ENCODE peak calls at places on chromosomes 12 and 14, in ten cellular contexts. H, I, X, O, Q, P, C, F, M and E are unnamed samples.

GRCh38 chr12:104859144-104859543 is 98.9 kb downstream of the SLC41A2 start:
- DNase-seq in Q (no peak), I (no peak), F (no peak), M (no peak), X (no peak), C (no peak), H (no peak), O (no peak), P (no peak), E (no peak)

GRCh38 chr14:61649283-61649682 is 46.0 kb upstream of the HIF1A start:
- DNase-seq in C (no peak), O (no peak), P (no peak), X (no peak), F (no peak), Q (no peak), I (no peak), M (no peak), H (no peak), E (no peak)

GRCh38 chr14:23009483-23009938 is 432 bp downstream of the C14orf93 start:
- DNase-seq in P (no peak), Q (no peak), H (no peak), X (no peak), F (peak), M (no peak), C (no peak), O (no peak), I (no peak), E (no peak)

GRCh38 chr14:68397371-68397779 is 395.5 kb downstream of the ZFP36L1 start:
- DNase-seq in P (no peak), F (no peak), O (peak), H (no peak), X (peak), Q (no peak), I (peak), C (no peak), M (no peak), E (no peak)

GRCh38 chr14:49173765-49174373 is 412.3 kb downstream of the RPS29 start:
- DNase-seq in F (peak), M (peak), Q (peak), I (peak), X (no peak), O (peak), C (peak), P (peak), H (peak), E (peak)

GRCh38 chr12:96061864-96062453 is 26.6 kb upstream of the LTA4H start:
- DNase-seq in X (peak), P (peak), I (peak), Q (peak), H (peak), F (peak), C (peak), M (peak), O (peak), E (peak)

GRCh38 chr14:97603201-97603600 is 806.0 kb downstream of the VRK1 start:
- DNase-seq in M (no peak), F (no peak), I (no peak), O (no peak), X (no peak), H (no peak), C (no peak), Q (no peak), P (no peak), E (peak)

GRCh38 chr12:27703720-27704452 is 6.7 kb upstream of the MRPS35 start:
- DNase-seq in Q (peak), X (peak), M (peak), C (peak), I (peak), H (peak), O (peak), P (peak), F (peak), E (peak)

GRCh38 chr14:34355584-34356266 is 106.3 kb downstream of the SPTSSA start:
- DNase-seq in M (peak), F (no peak), P (no peak), C (peak), X (no peak), O (no peak), Q (no peak), I (peak), H (peak), E (no peak)

GRCh38 chr12:114913871-114914801 is 230.2 kb upstream of the TBX3 start:
- DNase-seq in X (no peak), P (peak), F (no peak), Q (peak), M (no peak), C (no peak), H (no peak), I (no peak), O (peak), E (no peak)

GRCh38 chr12:98653866-98654493 is 8.9 kb downstream of the APAF1 start:
- DNase-seq in C (peak), P (peak), F (peak), H (peak), I (peak), M (peak), O (no peak), X (no peak), Q (no peak), E (no peak)

GRCh38 chr12:16955083-16955657 is 349.2 kb upstream of the LMO3 start:
- DNase-seq in X (no peak), O (no peak), M (no peak), I (no peak), Q (no peak), H (no peak), P (peak), C (no peak), F (no peak), E (no peak)

GRCh38 chr12:12240671-12241345 is 26.0 kb downstream of the LRP6 start:
- DNase-seq in C (no peak), H (no peak), P (peak), M (peak), F (no peak), O (no peak), X (no peak), I (peak), Q (no peak), E (no peak)

GRCh38 chr12:8493084-8493483 is 20.2 kb upstream of the CLEC4D start:
- DNase-seq in P (no peak), C (no peak), M (no peak), Q (no peak), O (no peak), H (no peak), F (no peak), X (no peak), I (no peak), E (peak)

GRCh38 chr12:85424581-85425348 is 144.7 kb downstream of the ALX1 start:
- DNase-seq in Q (peak), F (peak), M (peak), X (no peak), P (peak), O (no peak), C (no peak), I (peak), H (no peak), E (peak)

GRCh38 chr12:101992091-101992490 is 69.7 kb downstream of the WASHC3 start:
- DNase-seq in F (no peak), X (no peak), M (no peak), C (no peak), H (no peak), P (no peak), Q (no peak), O (no peak), I (no peak), E (no peak)

GRCh38 chr14:106841701-106842100 is 1315.3 kb downstream of the TMEM121 start:
- DNase-seq in M (no peak), O (peak), C (no peak), Q (no peak), H (no peak), I (no peak), X (no peak), F (no peak), P (no peak), E (no peak)

GRCh38 chr14:106843951-106844483 is 1317.6 kb downstream of the TMEM121 start:
- DNase-seq in Q (no peak), I (no peak), M (no peak), P (no peak), F (peak), X (no peak), C (no peak), H (no peak), O (no peak), E (peak)

GRCh38 chr14:106843376-106843775 is 1317.0 kb downstream of the TMEM121 start:
- DNase-seq in P (no peak), I (no peak), H (no peak), C (no peak), Q (no peak), X (no peak), F (no peak), O (no peak), M (no peak), E (no peak)

GRCh38 chr14:106844608-106845285 is 1318.4 kb downstream of the TMEM121 start:
- DNase-seq in O (peak), F (peak), H (no peak), C (no peak), M (no peak), X (peak), Q (no peak), I (peak), P (peak), E (peak)

DNA sequence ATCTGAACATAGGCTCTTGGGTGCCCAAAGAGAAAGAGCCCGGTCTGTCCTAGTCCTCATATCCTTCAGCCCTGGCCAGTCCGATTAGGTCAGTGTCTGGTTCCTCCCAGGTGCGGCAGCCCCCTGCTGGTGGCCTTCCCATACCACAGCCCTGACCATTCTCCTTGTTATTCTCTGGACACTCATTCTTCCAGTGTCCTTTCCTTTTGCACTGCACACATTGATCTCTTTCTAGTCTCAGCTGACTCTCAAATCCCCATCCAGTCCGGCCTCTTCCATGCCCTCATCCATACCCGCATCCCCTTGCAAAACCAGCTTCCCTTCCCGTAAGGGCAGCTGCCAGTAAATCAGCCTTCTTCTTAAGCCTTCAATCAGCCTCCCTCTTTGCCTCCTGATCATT is 1316.3 kb downstream of the TMEM121 start:
- DNase-seq in I (peak), X (no peak), H (no peak), P (peak), O (no peak), Q (no peak), C (no peak), F (peak), M (no peak), E (no peak)
- TF ChIP-seq CTCF in I (peak), X (peak), H (no peak), P (peak), O (no peak), Q (peak), C (no peak), F (peak), M (no peak), E (no peak)

DNA sequence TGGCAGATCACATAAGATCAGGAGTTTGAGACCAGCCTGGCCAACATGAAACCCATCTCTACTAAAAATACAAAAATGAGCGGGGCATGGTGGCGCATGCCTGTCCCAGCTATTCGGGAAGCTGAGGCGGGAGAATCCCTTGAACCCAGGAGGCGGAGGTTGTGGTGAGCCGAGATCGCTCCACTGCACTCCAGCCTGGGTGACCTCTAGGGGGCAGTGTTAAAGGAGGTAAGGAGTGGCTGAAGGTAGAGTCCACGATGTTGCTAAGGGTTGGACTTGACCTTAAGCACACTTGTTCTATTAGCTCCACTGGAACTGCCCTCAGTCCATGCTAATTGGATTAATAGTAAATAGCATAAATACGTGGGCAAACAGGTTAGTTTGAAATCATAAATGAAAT is 62.4 kb upstream of the PSMC1 start:
- DNase-seq in M (no peak), Q (peak), H (no peak), I (peak), F (peak), X (no peak), O (no peak), C (no peak), P (peak), E (peak)
- TF ChIP-seq CTCF in M (peak), Q (peak), H (peak), I (peak), F (no peak), X (peak), O (no peak), C (peak), P (peak), E (peak)

GRCh38 chr12:40183745-40184144 is 41.1 kb upstream of the LRRK2 start:
- DNase-seq in X (no peak), H (no peak), M (no peak), C (no peak), Q (no peak), P (no peak), F (no peak), O (no peak), I (no peak), E (no peak)
- TF ChIP-seq CTCF in X (no peak), H (no peak), M (no peak), C (no peak), Q (no peak), P (no peak), F (no peak), O (no peak), I (no peak), E (no peak)

GRCh38 chr12:52988933-52989332 is 17.3 kb upstream of the EIF4B start:
- DNase-seq in Q (no peak), C (no peak), M (no peak), H (no peak), I (no peak), F (no peak), O (no peak), X (no peak), P (no peak), E (no peak)

GRCh38 chr12:52980773-52981423 is 25.4 kb upstream of the EIF4B start:
- DNase-seq in X (peak), O (peak), C (peak), M (peak), H (peak), P (peak), Q (peak), F (peak), I (peak), E (peak)

GRCh38 chr12:52980096-52980694 is 26.1 kb upstream of the EIF4B start:
- DNase-seq in I (no peak), M (no peak), X (no peak), H (no peak), P (peak), Q (no peak), F (no peak), O (no peak), C (no peak), E (no peak)

GRCh38 chr12:52984136-52984535 is 22.1 kb upstream of the EIF4B start:
- DNase-seq in H (no peak), P (peak), F (peak), O (no peak), C (no peak), X (no peak), I (no peak), Q (no peak), M (no peak), E (no peak)
- TF ChIP-seq CTCF in H (no peak), P (peak), F (no peak), O (no peak), C (peak), X (no peak), I (peak), Q (peak), M (peak), E (no peak)

GRCh38 chr12:48973992-48974673 is 2.6 kb upstream of the WNT10B start:
- DNase-seq in O (no peak), Q (peak), I (no peak), C (no peak), P (peak), X (peak), H (no peak), M (peak), F (peak), E (peak)

GRCh38 chr12:48970702-48971334 is 717 bp downstream of the WNT10B start:
- DNase-seq in P (no peak), F (no peak), O (no peak), C (no peak), I (no peak), Q (peak), X (no peak), H (no peak), M (no peak), E (no peak)

GRCh38 chr12:48973084-48973483 is 1.5 kb upstream of the WNT10B start:
- DNase-seq in X (no peak), I (no peak), P (no peak), O (no peak), Q (no peak), H (no peak), M (no peak), C (no peak), F (no peak), E (no peak)

GRCh38 chr12:48973531-48973930 is 2.0 kb upstream of the WNT10B start:
- DNase-seq in P (no peak), C (no peak), F (no peak), Q (peak), O (no peak), H (no peak), I (peak), X (peak), M (no peak), E (no peak)

GRCh38 chr12:48972213-48973021 is 882 bp upstream of the WNT10B start:
- DNase-seq in Q (peak), P (no peak), H (no peak), I (no peak), M (no peak), O (no peak), F (no peak), X (no peak), C (no peak), E (peak)
- TF ChIP-seq CTCF in Q (peak), P (no peak), H (no peak), I (peak), M (peak), O (no peak), F (no peak), X (no peak), C (peak), E (no peak)

GRCh38 chr14:71231521-71232393 is 324.5 kb downstream of the PCNX1 start:
- DNase-seq in O (no peak), I (no peak), P (no peak), F (no peak), H (no peak), C (no peak), Q (peak), X (no peak), M (no peak), E (peak)

GRCh38 chr14:71232506-71232905 is 325.2 kb downstream of the PCNX1 start:
- DNase-seq in F (no peak), H (no peak), C (no peak), I (no peak), P (no peak), O (no peak), M (no peak), Q (no peak), X (no peak), E (no peak)

GRCh38 chr14:71229875-71230274 is 322.6 kb downstream of the PCNX1 start:
- DNase-seq in M (no peak), P (no peak), H (no peak), O (no peak), F (no peak), C (no peak), I (no peak), X (no peak), Q (no peak), E (no peak)

GRCh38 chr14:71228711-71229110 is 321.5 kb downstream of the PCNX1 start:
- DNase-seq in I (peak), H (no peak), X (no peak), F (peak), M (no peak), P (no peak), O (no peak), C (no peak), Q (no peak), E (no peak)

GRCh38 chr14:71230897-71231296 is 323.6 kb downstream of the PCNX1 start:
- DNase-seq in I (no peak), C (no peak), X (no peak), Q (peak), M (no peak), O (no peak), P (no peak), H (no peak), F (no peak), E (no peak)
- TF ChIP-seq CTCF in I (peak), C (no peak), X (no peak), Q (peak), M (no peak), O (no peak), P (no peak), H (no peak), F (no peak), E (no peak)

DNA sequence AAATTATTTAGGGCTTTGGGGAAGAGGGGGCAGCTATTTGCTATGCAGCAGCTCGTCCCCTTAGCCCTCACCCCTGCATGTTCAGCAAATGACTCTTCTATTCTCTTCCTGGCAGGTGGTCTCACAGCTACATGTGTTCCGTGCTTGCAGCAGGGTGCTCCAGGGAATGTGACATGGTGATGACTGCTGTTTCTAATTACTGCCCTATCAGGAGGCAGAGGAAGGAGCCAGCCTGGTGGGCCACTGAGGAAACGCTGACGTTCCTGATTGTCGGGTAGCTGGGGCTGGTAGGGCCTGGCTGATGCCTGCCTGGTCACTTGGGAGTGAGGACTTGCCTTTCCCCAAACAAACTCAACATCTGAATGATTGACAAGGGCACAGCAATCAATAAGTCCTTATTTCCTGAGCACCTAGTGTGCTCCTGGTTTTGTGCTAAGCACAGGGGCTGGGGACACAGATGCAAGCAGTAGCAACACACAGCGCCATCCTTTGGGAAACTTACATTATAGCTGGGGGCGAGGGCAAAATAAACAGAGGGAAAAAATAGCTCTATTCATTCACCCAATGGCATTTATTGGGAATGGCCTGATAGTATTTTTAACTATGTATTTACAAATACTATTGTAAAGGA is 377.8 kb downstream of the FUT8 start:
- DNase-seq in F (no peak), X (no peak), I (no peak), Q (peak), P (no peak), C (no peak), O (no peak), H (no peak), M (no peak), E (no peak)
- TF ChIP-seq CTCF in F (no peak), X (no peak), I (no peak), Q (peak), P (no peak), C (no peak), O (no peak), H (no peak), M (no peak), E (no peak)

DNA sequence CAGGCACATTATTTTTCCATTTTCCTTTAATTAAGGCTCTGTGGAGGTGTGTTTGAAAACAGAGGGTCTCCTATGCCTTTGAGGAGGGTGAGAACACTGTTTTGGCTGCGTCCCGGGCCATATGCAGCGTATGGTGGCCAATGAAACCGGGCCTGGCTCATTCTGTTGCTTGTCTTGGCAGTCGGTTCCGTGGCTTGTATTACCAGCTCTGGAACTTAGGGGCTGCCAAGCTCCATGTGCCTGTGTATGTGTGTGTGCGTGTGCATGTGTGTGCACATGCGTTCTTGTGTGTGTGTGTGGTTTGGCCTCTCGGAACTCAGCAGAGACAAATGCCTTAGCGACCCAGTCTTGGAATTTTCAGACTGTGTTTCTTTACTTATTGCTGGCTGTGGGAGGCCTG is 2.7 kb downstream of the JDP2 start:
- DNase-seq in C (no peak), O (no peak), X (peak), I (no peak), F (no peak), M (no peak), Q (no peak), P (no peak), H (no peak), E (no peak)
- TF ChIP-seq CTCF in C (no peak), O (no peak), X (no peak), I (no peak), F (no peak), M (no peak), Q (no peak), P (no peak), H (no peak), E (no peak)